ENCODE peak calls at places on chromosome 11, in seven cellular contexts. O is HCT116, H is adrenal gland, N is gastrocnemius medialis, G is ascending aorta, P is GM23338, M is tibial nerve. A is an unnamed sample.

GRCh38 chr11:3832816-3833215 is 7.9 kb downstream of the RHOG start:
- DNase-seq in O (no peak), H (no peak), N (no peak), G (no peak), P (no peak), M (no peak), A (no peak)

GRCh38 chr11:65434667-65435179 is 12.1 kb downstream of the NEAT1 start:
- DNase-seq in O (no peak), H (no peak), N (no peak), G (no peak), P (no peak), M (no peak), A (no peak)

GRCh38 chr11:119388103-119388502 is 6.6 kb upstream of the USP2 start:
- DNase-seq in O (no peak), H (no peak), N (no peak), G (no peak), P (no peak), M (no peak), A (no peak)

GRCh38 chr11:119702261-119702591 is 26.8 kb downstream of the NECTIN1 start:
- DNase-seq in O (no peak), H (no peak), N (no peak), G (no peak), P (no peak), M (no peak), A (no peak)

GRCh38 chr11:30454108-30454507 is 131.2 kb downstream of the ARL14EP start:
- DNase-seq in O (no peak), H (no peak), N (no peak), G (no peak), P (no peak), M (no peak), A (no peak)

GRCh38 chr11:58625086-58625485 is 2.6 kb downstream of the CNTF start:
- DNase-seq in O (no peak), H (no peak), N (no peak), G (no peak), P (no peak), M (no peak), A (no peak)

GRCh38 chr11:19258651-19259230 is 18.0 kb upstream of the E2F8 start:
- DNase-seq in O (no peak), H (no peak), N (no peak), G (no peak), P (no peak), M (no peak), A (no peak)

GRCh38 chr11:69992943-69993694 is 85.0 kb upstream of the ANO1 start:
- DNase-seq in O (no peak), H (no peak), N (no peak), G (no peak), P (no peak), M (no peak), A (no peak)

GRCh38 chr11:19872526-19873135 is 160.0 kb downstream of the NAV2 start:
- DNase-seq in O (no peak), H (no peak), N (no peak), G (no peak), P (peak; percentile 84), M (no peak), A (no peak)

GRCh38 chr11:100866453-100866852 is 179.4 kb downstream of the ARHGAP42 start:
- DNase-seq in O (no peak), H (no peak), N (no peak), G (no peak), P (no peak), M (no peak), A (no peak)

GRCh38 chr11:120180571-120181445 is 30.0 kb upstream of the OAF start:
- DNase-seq in O (no peak), H (no peak), N (no peak), G (no peak), P (peak; percentile 53), M (peak; percentile 4), A (no peak)

GRCh38 chr11:76293189-76293631 is 86.9 kb upstream of the WNT11 start:
- DNase-seq in O (no peak), H (no peak), N (no peak), G (no peak), P (no peak), M (no peak), A (no peak)

GRCh38 chr11:43830928-43831440 is 49.6 kb upstream of the ALKBH3 start:
- DNase-seq in O (peak; percentile 98), H (peak; percentile 87), N (peak; percentile 32), G (peak; percentile 22), P (no peak), M (no peak), A (peak; percentile 57)

GRCh38 chr11:36411202-36411640 is 98.9 kb downstream of the TRAF6 start:
- DNase-seq in O (no peak), H (peak; percentile 30), N (peak; percentile 12), G (peak; percentile 29), P (no peak), M (no peak), A (no peak)

GRCh38 chr11:81772161-81772560 is 961.5 kb downstream of the FAM181B start:
- DNase-seq in O (no peak), H (no peak), N (no peak), G (no peak), P (peak; percentile 43), M (no peak), A (no peak)

GRCh38 chr11:47270331-47271271 is 668 bp downstream of the MADD start:
- DNase-seq in O (no peak), H (peak; percentile 78), N (no peak), G (no peak), P (peak; percentile 59), M (no peak), A (peak; percentile 18)

GRCh38 chr11:112881461-112881860 is 79.8 kb upstream of the NCAM1 start:
- DNase-seq in O (no peak), H (peak; percentile 87), N (peak; percentile 51), G (peak; percentile 24), P (peak; percentile 88), M (no peak), A (peak; percentile 95)
- H3K4me3 ChIP-seq in O (no peak overlapping the region), H (peak overlapping the region; percentile 24), N (peak overlapping the region; percentile 51), G (peak overlapping the region; percentile 59), P (peak overlapping the region; percentile 52), M (peak overlapping the region; percentile 31), A (peak overlapping the region; percentile 55)

GRCh38 chr11:26021026-26021425 is 310.9 kb upstream of the ANO3 start:
- DNase-seq in O (no peak), H (no peak), N (no peak), G (no peak), P (no peak), M (no peak), A (no peak)

GRCh38 chr11:26027887-26028286 is 304.0 kb upstream of the ANO3 start:
- DNase-seq in O (no peak), H (no peak), N (no peak), G (no peak), P (no peak), M (no peak), A (no peak)

GRCh38 chr11:26028294-26028954 is 303.5 kb upstream of the ANO3 start:
- DNase-seq in O (no peak), H (no peak), N (no peak), G (no peak), P (no peak), M (no peak), A (no peak)

GRCh38 chr11:26030419-26030818 is 301.5 kb upstream of the ANO3 start:
- DNase-seq in O (no peak), H (no peak), N (no peak), G (no peak), P (no peak), M (no peak), A (no peak)

DNA sequence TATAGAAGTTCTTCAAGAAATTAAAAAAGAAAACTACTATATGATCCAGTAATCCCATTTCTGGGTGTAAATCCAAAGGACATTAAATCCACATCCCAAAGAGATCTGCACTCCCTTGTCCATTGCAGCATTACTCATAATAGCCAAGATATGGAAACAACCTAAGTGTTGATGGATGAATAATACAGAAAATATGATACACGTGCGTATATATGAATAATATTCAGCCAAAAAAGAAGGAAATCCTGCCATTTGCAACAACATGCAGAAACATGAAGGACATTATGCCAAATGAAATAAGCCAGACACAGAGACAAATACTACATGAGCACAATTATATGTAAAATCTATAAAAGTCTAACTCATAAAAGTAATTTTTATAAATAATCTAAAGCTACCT is 306.2 kb upstream of the ANO3 start:
- DNase-seq in O (no peak), H (no peak), N (no peak), G (no peak), P (no peak), M (no peak), A (no peak)
- H3K27ac ChIP-seq in O (no peak overlapping the region), H (no peak overlapping the region), N (no peak overlapping the region), G (no peak overlapping the region), P (no peak overlapping the region), M (no peak overlapping the region), A (no peak overlapping the region)

DNA sequence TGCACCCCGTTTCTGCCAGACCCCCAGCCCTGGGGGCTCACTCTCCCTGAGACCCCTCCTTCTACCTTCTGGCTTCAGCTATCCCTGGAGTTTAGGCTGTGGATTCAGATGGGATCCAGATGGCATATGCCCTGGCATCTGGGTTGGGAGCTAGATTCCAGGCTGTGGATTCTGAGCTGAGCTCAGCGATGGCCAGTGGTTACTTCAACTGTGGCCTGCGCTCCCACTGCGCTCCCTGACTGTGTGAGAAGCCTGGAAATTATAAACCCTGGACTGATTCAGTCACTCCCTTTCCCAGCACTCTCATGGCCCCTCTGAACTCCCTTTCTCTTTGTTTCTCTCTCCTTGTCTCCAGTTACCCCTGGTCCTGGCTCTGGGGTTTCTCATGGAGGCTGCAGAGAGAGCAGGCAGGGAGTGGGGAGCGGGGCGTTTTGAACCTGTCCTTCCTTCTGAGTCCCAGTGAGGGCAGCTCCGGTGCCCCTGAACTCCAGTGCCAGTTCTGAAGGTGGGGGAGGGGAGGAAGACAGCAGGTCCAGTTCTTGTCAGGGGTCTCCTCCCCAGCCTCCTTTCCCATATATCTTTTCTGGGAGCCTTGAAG is 4.8 kb downstream of the ARHGEF17 start:
- DNase-seq in O (no peak), H (no peak), N (no peak), G (no peak), P (no peak), M (no peak), A (no peak)
- H3K4me3 ChIP-seq in O (no peak overlapping the region), H (no peak overlapping the region), N (peak overlapping the region; percentile 65), G (peak overlapping the region; percentile 75), P (no peak overlapping the region), M (peak overlapping the region; percentile 36), A (peak overlapping the region; percentile 26)

GRCh38 chr11:130848361-130849214 is 67.7 kb downstream of the SNX19 start:
- DNase-seq in O (no peak), H (no peak), N (no peak), G (no peak), P (no peak), M (no peak), A (no peak)

GRCh38 chr11:130846606-130847005 is 69.7 kb downstream of the SNX19 start:
- DNase-seq in O (no peak), H (no peak), N (no peak), G (no peak), P (no peak), M (no peak), A (no peak)

GRCh38 chr11:130850185-130850944 is 65.9 kb downstream of the SNX19 start:
- DNase-seq in O (no peak), H (no peak), N (no peak), G (no peak), P (no peak), M (no peak), A (no peak)

GRCh38 chr11:130849215-130849568 is 67.1 kb downstream of the SNX19 start:
- DNase-seq in O (no peak), H (no peak), N (no peak), G (no peak), P (no peak), M (no peak), A (no peak)

DNA sequence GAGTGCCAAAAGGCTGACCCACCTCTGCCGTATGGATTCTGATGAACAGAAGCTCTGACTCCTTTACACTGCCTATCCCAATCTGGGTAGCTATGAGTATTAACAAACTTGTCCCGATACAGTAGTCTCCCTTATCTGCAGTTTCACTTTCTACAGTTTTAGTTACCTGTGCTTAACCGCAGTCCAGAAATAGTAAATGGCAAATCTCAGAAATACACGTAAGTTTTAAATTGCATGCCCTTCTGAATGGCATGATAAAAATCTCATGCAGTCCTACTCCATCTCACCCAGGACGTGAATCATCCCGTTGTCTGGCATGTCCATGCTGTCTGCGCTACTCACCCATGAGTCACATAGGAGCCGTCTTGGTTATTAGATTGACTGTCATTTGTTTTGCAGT is 68.8 kb downstream of the SNX19 start:
- DNase-seq in O (peak; percentile 46), H (peak; percentile 50), N (no peak), G (no peak), P (no peak), M (no peak), A (no peak)
- H3K27ac ChIP-seq in O (no peak overlapping the region), H (no peak overlapping the region), N (no peak overlapping the region), G (no peak overlapping the region), P (no peak overlapping the region), M (no peak overlapping the region), A (no peak overlapping the region)

A was measured in dorsolateral prefrontal cortex.